ENCODE peak calls at places on chromosome 18, in eight cellular contexts. Q, Z, D, C, A, F, R and E are unnamed samples.

GRCh38 chr18:63410792-63411191 is 11.5 kb downstream of the VPS4B start:
- DNase-seq in Q (no peak), Z (no peak), D (peak), C (no peak), A (no peak), F (no peak), R (no peak), E (peak)

GRCh38 chr18:34659579-34660517 is 50.2 kb upstream of the DTNA start:
- DNase-seq in Q (peak), Z (peak), D (peak), C (peak), A (peak), F (no peak), R (peak), E (peak)

GRCh38 chr18:71237636-71238035 is 948.8 kb downstream of the SOCS6 start:
- DNase-seq in Q (no peak), Z (no peak), D (no peak), C (no peak), A (no peak), F (no peak), R (no peak), E (no peak)

GRCh38 chr18:11995445-11996189 is 14.3 kb downstream of the IMPA2 start:
- DNase-seq in Q (peak), Z (peak), D (peak), C (peak), A (peak), F (peak), R (peak), E (peak)

GRCh38 chr18:49161627-49162026 is 210.9 kb upstream of the SMAD7 start:
- DNase-seq in Q (no peak), Z (no peak), D (peak), C (no peak), A (no peak), F (peak), R (no peak), E (peak)

GRCh38 chr18:9613550-9614400 is 584 bp downstream of the PPP4R1 start:
- DNase-seq in Q (peak), Z (peak), D (no peak), C (no peak), A (peak), F (peak), R (peak), E (peak)

GRCh38 chr18:44556296-44556695 is 124.4 kb upstream of the SETBP1 start:
- DNase-seq in Q (no peak), Z (no peak), D (no peak), C (no peak), A (no peak), F (no peak), R (peak), E (no peak)

GRCh38 chr18:2223859-2224258 is 347.4 kb downstream of the METTL4 start:
- DNase-seq in Q (peak), Z (no peak), D (peak), C (peak), A (no peak), F (no peak), R (peak), E (peak)

GRCh38 chr18:8942909-8943545 is 159.5 kb upstream of the NDUFV2 start:
- DNase-seq in Q (no peak), Z (no peak), D (peak), C (no peak), A (no peak), F (no peak), R (peak), E (no peak)

GRCh38 chr18:55405655-55406373 is 182.2 kb downstream of the TCF4 start:
- DNase-seq in Q (peak), Z (peak), D (peak), C (peak), A (peak), F (no peak), R (no peak), E (peak)

GRCh38 chr18:22783662-22784076 is 149.5 kb upstream of the RBBP8 start:
- DNase-seq in Q (no peak), Z (no peak), D (no peak), C (no peak), A (no peak), F (no peak), R (peak), E (no peak)

GRCh38 chr18:46393230-46393629 is 263.8 kb downstream of the LOXHD1 start:
- DNase-seq in Q (no peak), Z (no peak), D (no peak), C (no peak), A (no peak), F (no peak), R (peak), E (no peak)

GRCh38 chr18:36688020-36688965 is 140.5 kb downstream of the TPGS2 start:
- DNase-seq in Q (peak), Z (peak), D (no peak), C (peak), A (peak), F (peak), R (peak), E (peak)

GRCh38 chr18:23207191-23207955 is 72.1 kb downstream of the CABLES1 start:
- DNase-seq in Q (peak), Z (no peak), D (peak), C (no peak), A (no peak), F (no peak), R (peak), E (no peak)

GRCh38 chr18:78144669-78145068 is 834.9 kb upstream of the SALL3 start:
- DNase-seq in Q (no peak), Z (no peak), D (no peak), C (no peak), A (no peak), F (no peak), R (no peak), E (no peak)

GRCh38 chr18:75265872-75266271 is 55.3 kb downstream of the TSHZ1 start:
- DNase-seq in Q (no peak), Z (no peak), D (no peak), C (peak), A (peak), F (no peak), R (no peak), E (no peak)

GRCh38 chr18:45049548-45050307 is 369.0 kb downstream of the SETBP1 start:
- DNase-seq in Q (no peak), Z (no peak), D (peak), C (no peak), A (no peak), F (no peak), R (no peak), E (no peak)

GRCh38 chr18:56314396-56314795 is 324.0 kb downstream of the TXNL1 start:
- DNase-seq in Q (peak), Z (no peak), D (no peak), C (no peak), A (no peak), F (no peak), R (no peak), E (no peak)